ENCODE peak calls at places on chromosomes 11 and 22, in nine cellular contexts. One of them, this sample, is unnamed.

GRCh38 chr11:94946812-94947211 is 26.5 kb downstream of the CWC15 start:
- DNase-seq in dorsolateral prefrontal cortex: no peak
- DNase-seq in WTC11: no peak
- DNase-seq in chondrocyte: no peak
- DNase-seq in B cell: no peak
- DNase-seq in fibroblast of lung: no peak
- DNase-seq in lower leg skin: no peak
- DNase-seq in cardiac muscle cell: no peak
- DNase-seq in K562: no peak
- DNase-seq in this sample: no peak

GRCh38 chr11:8282621-8283509 is 19.2 kb upstream of the LMO1 start:
- DNase-seq in dorsolateral prefrontal cortex: no peak
- DNase-seq in WTC11: peak
- DNase-seq in chondrocyte: peak
- DNase-seq in B cell: peak
- DNase-seq in fibroblast of lung: no peak
- DNase-seq in lower leg skin: peak
- DNase-seq in cardiac muscle cell: no peak
- DNase-seq in K562: no peak
- DNase-seq in this sample: no peak

GRCh38 chr22:38943181-38943580 is 14.2 kb upstream of the APOBEC3A start:
- DNase-seq in dorsolateral prefrontal cortex: no peak
- DNase-seq in WTC11: no peak
- DNase-seq in chondrocyte: no peak
- DNase-seq in B cell: no peak
- DNase-seq in fibroblast of lung: no peak
- DNase-seq in lower leg skin: no peak
- DNase-seq in cardiac muscle cell: no peak
- DNase-seq in K562: no peak
- DNase-seq in this sample: no peak

GRCh38 chr22:31962392-31963113 is 18.2 kb downstream of the YWHAH start:
- DNase-seq in dorsolateral prefrontal cortex: peak
- DNase-seq in WTC11: no peak
- DNase-seq in chondrocyte: peak
- DNase-seq in B cell: no peak
- DNase-seq in fibroblast of lung: no peak
- DNase-seq in lower leg skin: no peak
- DNase-seq in cardiac muscle cell: no peak
- DNase-seq in K562: no peak
- DNase-seq in this sample: no peak

GRCh38 chr11:83862033-83862432 is 575.9 kb upstream of the CCDC90B start:
- DNase-seq in dorsolateral prefrontal cortex: no peak
- DNase-seq in WTC11: no peak
- DNase-seq in chondrocyte: no peak
- DNase-seq in B cell: no peak
- DNase-seq in fibroblast of lung: no peak
- DNase-seq in lower leg skin: no peak
- DNase-seq in cardiac muscle cell: no peak
- DNase-seq in K562: no peak
- DNase-seq in this sample: no peak

GRCh38 chr11:2213384-2213842 is 41.8 kb upstream of the TH start:
- DNase-seq in dorsolateral prefrontal cortex: no peak
- DNase-seq in WTC11: peak
- DNase-seq in chondrocyte: peak
- DNase-seq in B cell: no peak
- DNase-seq in fibroblast of lung: no peak
- DNase-seq in lower leg skin: peak
- DNase-seq in cardiac muscle cell: no peak
- DNase-seq in K562: no peak
- DNase-seq in this sample: no peak

GRCh38 chr11:112587664-112588063 is 327.0 kb upstream of the PLET1 start:
- DNase-seq in dorsolateral prefrontal cortex: no peak
- DNase-seq in WTC11: no peak
- DNase-seq in chondrocyte: no peak
- DNase-seq in B cell: no peak
- DNase-seq in fibroblast of lung: no peak
- DNase-seq in lower leg skin: no peak
- DNase-seq in cardiac muscle cell: no peak
- DNase-seq in K562: no peak
- DNase-seq in this sample: no peak

GRCh38 chr11:76248210-76248609 is 41.9 kb upstream of the WNT11 start:
- DNase-seq in dorsolateral prefrontal cortex: no peak
- DNase-seq in WTC11: peak
- DNase-seq in chondrocyte: peak
- DNase-seq in B cell: no peak
- DNase-seq in fibroblast of lung: no peak
- DNase-seq in lower leg skin: no peak
- DNase-seq in cardiac muscle cell: peak
- DNase-seq in K562: peak
- DNase-seq in this sample: no peak

GRCh38 chr11:133809525-133810178 is 35.7 kb downstream of the SPATA19 start:
- DNase-seq in dorsolateral prefrontal cortex: no peak
- DNase-seq in WTC11: no peak
- DNase-seq in chondrocyte: no peak
- DNase-seq in B cell: no peak
- DNase-seq in fibroblast of lung: no peak
- DNase-seq in lower leg skin: no peak
- DNase-seq in cardiac muscle cell: peak
- DNase-seq in K562: no peak
- DNase-seq in this sample: no peak

GRCh38 chr11:118437736-118438125 is 1.4 kb downstream of the KMT2A start:
- DNase-seq in dorsolateral prefrontal cortex: no peak
- DNase-seq in WTC11: peak
- DNase-seq in chondrocyte: no peak
- DNase-seq in B cell: peak
- DNase-seq in fibroblast of lung: peak
- DNase-seq in lower leg skin: peak
- DNase-seq in cardiac muscle cell: no peak
- DNase-seq in K562: peak
- DNase-seq in this sample: no peak

GRCh38 chr22:39938509-39938908 is 21.7 kb upstream of the TMA7B start:
- DNase-seq in dorsolateral prefrontal cortex: no peak
- DNase-seq in WTC11: no peak
- DNase-seq in chondrocyte: no peak
- DNase-seq in B cell: no peak
- DNase-seq in fibroblast of lung: no peak
- DNase-seq in lower leg skin: no peak
- DNase-seq in cardiac muscle cell: no peak
- DNase-seq in K562: peak
- DNase-seq in this sample: no peak

GRCh38 chr11:119685073-119685746 is 43.8 kb downstream of the NECTIN1 start:
- DNase-seq in dorsolateral prefrontal cortex: no peak
- DNase-seq in WTC11: no peak
- DNase-seq in chondrocyte: no peak
- DNase-seq in B cell: no peak
- DNase-seq in fibroblast of lung: no peak
- DNase-seq in lower leg skin: no peak
- DNase-seq in cardiac muscle cell: no peak
- DNase-seq in K562: no peak
- DNase-seq in this sample: no peak

GRCh38 chr11:45368697-45369096 is 82.6 kb upstream of the SYT13 start:
- DNase-seq in dorsolateral prefrontal cortex: no peak
- DNase-seq in WTC11: no peak
- DNase-seq in chondrocyte: no peak
- DNase-seq in B cell: no peak
- DNase-seq in fibroblast of lung: no peak
- DNase-seq in lower leg skin: no peak
- DNase-seq in cardiac muscle cell: no peak
- DNase-seq in K562: no peak
- DNase-seq in this sample: no peak

GRCh38 chr22:46269564-46269963 is 1.8 kb downstream of the TTC38 start:
- DNase-seq in dorsolateral prefrontal cortex: no peak
- DNase-seq in WTC11: no peak
- DNase-seq in chondrocyte: no peak
- DNase-seq in B cell: peak
- DNase-seq in fibroblast of lung: no peak
- DNase-seq in lower leg skin: no peak
- DNase-seq in cardiac muscle cell: no peak
- DNase-seq in K562: no peak
- DNase-seq in this sample: no peak

GRCh38 chr11:32088117-32088941 is 2.5 kb upstream of the RCN1 start:
- DNase-seq in dorsolateral prefrontal cortex: no peak
- DNase-seq in WTC11: no peak
- DNase-seq in chondrocyte: no peak
- DNase-seq in B cell: no peak
- DNase-seq in fibroblast of lung: peak
- DNase-seq in lower leg skin: peak
- DNase-seq in cardiac muscle cell: peak
- DNase-seq in K562: no peak
- DNase-seq in this sample: peak

GRCh38 chr11:70913715-70914231 is 338.6 kb downstream of the SHANK2 start:
- DNase-seq in dorsolateral prefrontal cortex: no peak
- DNase-seq in WTC11: peak
- DNase-seq in chondrocyte: no peak
- DNase-seq in B cell: no peak
- DNase-seq in fibroblast of lung: no peak
- DNase-seq in lower leg skin: no peak
- DNase-seq in cardiac muscle cell: no peak
- DNase-seq in K562: no peak
- DNase-seq in this sample: no peak

GRCh38 chr11:122791836-122792235 is 46.5 kb upstream of the CRTAM start:
- DNase-seq in dorsolateral prefrontal cortex: peak
- DNase-seq in WTC11: no peak
- DNase-seq in chondrocyte: no peak
- DNase-seq in B cell: no peak
- DNase-seq in fibroblast of lung: peak
- DNase-seq in lower leg skin: no peak
- DNase-seq in cardiac muscle cell: peak
- DNase-seq in K562: no peak
- DNase-seq in this sample: no peak

GRCh38 chr11:116275634-116276033 is 497.2 kb downstream of the BUD13 start:
- DNase-seq in dorsolateral prefrontal cortex: no peak
- DNase-seq in WTC11: no peak
- DNase-seq in chondrocyte: no peak
- DNase-seq in B cell: no peak
- DNase-seq in fibroblast of lung: no peak
- DNase-seq in lower leg skin: no peak
- DNase-seq in cardiac muscle cell: no peak
- DNase-seq in K562: no peak
- DNase-seq in this sample: no peak

GRCh38 chr11:43718373-43718772 is 37.8 kb downstream of the HSD17B12 start:
- DNase-seq in dorsolateral prefrontal cortex: no peak
- DNase-seq in WTC11: no peak
- DNase-seq in chondrocyte: no peak
- DNase-seq in B cell: no peak
- DNase-seq in fibroblast of lung: no peak
- DNase-seq in lower leg skin: no peak
- DNase-seq in cardiac muscle cell: no peak
- DNase-seq in K562: no peak
- DNase-seq in this sample: no peak
- TF ChIP-seq CTCF in dorsolateral prefrontal cortex: no peak
- TF ChIP-seq CTCF in WTC11: no peak
- TF ChIP-seq CTCF in chondrocyte: no peak
- TF ChIP-seq CTCF in B cell: no peak
- TF ChIP-seq CTCF in fibroblast of lung: no peak
- TF ChIP-seq CTCF in lower leg skin: no peak
- TF ChIP-seq CTCF in cardiac muscle cell: no peak
- TF ChIP-seq CTCF in K562: no peak
- TF ChIP-seq CTCF in this sample: no peak

DNA sequence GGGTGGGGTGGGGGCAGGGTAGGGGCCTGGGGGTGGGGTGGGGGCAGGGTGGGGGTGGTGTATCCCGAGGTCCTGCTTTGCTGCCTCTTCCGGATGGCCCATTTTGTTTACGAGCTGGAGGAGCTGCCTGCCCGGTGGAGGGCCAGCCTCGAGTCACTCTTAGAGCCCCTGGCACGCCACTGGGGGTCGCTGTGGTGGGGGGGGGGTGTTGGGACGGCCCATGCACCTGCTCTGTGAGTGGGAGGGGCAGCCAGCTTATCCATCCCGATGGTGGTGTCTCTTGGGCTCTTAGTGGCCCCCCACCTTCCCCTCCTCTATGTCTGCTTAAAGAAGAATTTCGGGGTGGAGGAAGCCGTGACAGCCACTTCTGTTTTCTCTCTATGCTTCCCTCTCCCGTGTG is 24.6 kb downstream of the MRGPRD start:
- DNase-seq in dorsolateral prefrontal cortex: no peak
- DNase-seq in WTC11: peak
- DNase-seq in chondrocyte: no peak
- DNase-seq in B cell: no peak
- DNase-seq in fibroblast of lung: no peak
- DNase-seq in lower leg skin: no peak
- DNase-seq in cardiac muscle cell: no peak
- DNase-seq in K562: peak
- DNase-seq in this sample: no peak
- TF ChIP-seq CTCF in dorsolateral prefrontal cortex: no peak
- TF ChIP-seq CTCF in WTC11: no peak
- TF ChIP-seq CTCF in chondrocyte: peak
- TF ChIP-seq CTCF in B cell: peak
- TF ChIP-seq CTCF in fibroblast of lung: no peak
- TF ChIP-seq CTCF in lower leg skin: no peak
- TF ChIP-seq CTCF in cardiac muscle cell: peak
- TF ChIP-seq CTCF in K562: peak
- TF ChIP-seq CTCF in this sample: peak

GRCh38 chr11:63490551-63491239 is at the start of gene PLAAT5:
- DNase-seq in dorsolateral prefrontal cortex: no peak
- DNase-seq in WTC11: peak
- DNase-seq in chondrocyte: no peak
- DNase-seq in B cell: no peak
- DNase-seq in fibroblast of lung: peak
- DNase-seq in lower leg skin: no peak
- DNase-seq in cardiac muscle cell: peak
- DNase-seq in K562: no peak
- DNase-seq in this sample: no peak
- TF ChIP-seq CTCF in dorsolateral prefrontal cortex: no peak
- TF ChIP-seq CTCF in WTC11: no peak
- TF ChIP-seq CTCF in chondrocyte: no peak
- TF ChIP-seq CTCF in B cell: no peak
- TF ChIP-seq CTCF in fibroblast of lung: no peak
- TF ChIP-seq CTCF in lower leg skin: no peak
- TF ChIP-seq CTCF in cardiac muscle cell: no peak
- TF ChIP-seq CTCF in K562: no peak
- TF ChIP-seq CTCF in this sample: no peak

GRCh38 chr11:1047576-1048156 is 11.1 kb upstream of the MUC6 start:
- DNase-seq in dorsolateral prefrontal cortex: peak
- DNase-seq in WTC11: no peak
- DNase-seq in chondrocyte: no peak
- DNase-seq in B cell: no peak
- DNase-seq in fibroblast of lung: no peak
- DNase-seq in lower leg skin: no peak
- DNase-seq in cardiac muscle cell: no peak
- DNase-seq in K562: no peak
- DNase-seq in this sample: no peak

GRCh38 chr11:1049431-1049891 is 12.9 kb upstream of the MUC6 start:
- DNase-seq in dorsolateral prefrontal cortex: peak
- DNase-seq in WTC11: no peak
- DNase-seq in chondrocyte: no peak
- DNase-seq in B cell: no peak
- DNase-seq in fibroblast of lung: no peak
- DNase-seq in lower leg skin: no peak
- DNase-seq in cardiac muscle cell: no peak
- DNase-seq in K562: no peak
- DNase-seq in this sample: no peak

GRCh38 chr11:1049911-1050580 is 13.5 kb upstream of the MUC6 start:
- DNase-seq in dorsolateral prefrontal cortex: peak
- DNase-seq in WTC11: peak
- DNase-seq in chondrocyte: no peak
- DNase-seq in B cell: no peak
- DNase-seq in fibroblast of lung: no peak
- DNase-seq in lower leg skin: no peak
- DNase-seq in cardiac muscle cell: no peak
- DNase-seq in K562: no peak
- DNase-seq in this sample: no peak

GRCh38 chr11:1049071-1049405 is 12.5 kb upstream of the MUC6 start:
- DNase-seq in dorsolateral prefrontal cortex: no peak
- DNase-seq in WTC11: no peak
- DNase-seq in chondrocyte: no peak
- DNase-seq in B cell: no peak
- DNase-seq in fibroblast of lung: no peak
- DNase-seq in lower leg skin: no peak
- DNase-seq in cardiac muscle cell: no peak
- DNase-seq in K562: no peak
- DNase-seq in this sample: no peak

GRCh38 chr11:1048375-1049070 is 12.0 kb upstream of the MUC6 start:
- DNase-seq in dorsolateral prefrontal cortex: no peak
- DNase-seq in WTC11: peak
- DNase-seq in chondrocyte: no peak
- DNase-seq in B cell: no peak
- DNase-seq in fibroblast of lung: no peak
- DNase-seq in lower leg skin: no peak
- DNase-seq in cardiac muscle cell: no peak
- DNase-seq in K562: no peak
- DNase-seq in this sample: no peak
- TF ChIP-seq CTCF in dorsolateral prefrontal cortex: no peak
- TF ChIP-seq CTCF in WTC11: no peak
- TF ChIP-seq CTCF in chondrocyte: peak
- TF ChIP-seq CTCF in B cell: no peak
- TF ChIP-seq CTCF in fibroblast of lung: no peak
- TF ChIP-seq CTCF in lower leg skin: no peak
- TF ChIP-seq CTCF in cardiac muscle cell: no peak
- TF ChIP-seq CTCF in K562: no peak
- TF ChIP-seq CTCF in this sample: no peak